ENCODE peak calls at places on chromosome 16, in four cellular contexts. G is SK-N-SH, Q is H1, V is GM12878. P is an unnamed sample.

GRCh38 chr16:67000384-67001158 is 12.2 kb downstream of the CES4A start:
- DNase-seq in G (peak), Q (no peak), V (no peak), P (no peak)

GRCh38 chr16:51164167-51164566 is 13.1 kb upstream of the SALL1 start:
- DNase-seq in G (no peak), Q (no peak), V (no peak), P (no peak)

GRCh38 chr16:57422026-57422944 is 17.7 kb downstream of the CCL17 start:
- DNase-seq in G (peak), Q (no peak), V (no peak), P (peak)

GRCh38 chr16:31875112-31875803 is 1.7 kb downstream of the ZNF267 start:
- DNase-seq in G (no peak), Q (no peak), V (no peak), P (no peak)

GRCh38 chr16:65945485-65945884 is 421.0 kb upstream of the CDH5 start:
- DNase-seq in G (no peak), Q (no peak), V (no peak), P (no peak)

GRCh38 chr16:72989203-72989991 is 58.5 kb downstream of the ZFHX3 start:
- DNase-seq in G (no peak), Q (no peak), V (no peak), P (no peak)

GRCh38 chr16:89344314-89344828 is 126.9 kb downstream of the ZNF778 start:
- DNase-seq in G (no peak), Q (no peak), V (no peak), P (no peak)

GRCh38 chr16:69311533-69312388 is 611 bp downstream of the VPS4A start:
- DNase-seq in G (peak), Q (no peak), V (no peak), P (peak)

GRCh38 chr16:66728117-66728787 is 23.2 kb downstream of the DYNC1LI2 start:
- DNase-seq in G (peak), Q (no peak), V (no peak), P (peak)

GRCh38 chr16:72468582-72468981 is 296.6 kb upstream of the PMFBP1 start:
- DNase-seq in G (no peak), Q (no peak), V (no peak), P (peak)

GRCh38 chr16:58464916-58465731 is 34.8 kb upstream of the NDRG4 start:
- DNase-seq in G (peak), Q (no peak), V (no peak), P (no peak)

GRCh38 chr16:79318137-79318899 is 282.2 kb downstream of the MAF start:
- DNase-seq in G (no peak), Q (no peak), V (no peak), P (no peak)

GRCh38 chr16:57898961-57899360 is 72.0 kb downstream of the CNGB1 start:
- DNase-seq in G (no peak), Q (no peak), V (no peak), P (no peak)

GRCh38 chr16:24610421-24610765 is 71.0 kb downstream of the RBBP6 start:
- DNase-seq in G (no peak), Q (no peak), V (no peak), P (no peak)

GRCh38 chr16:22284637-22285515 is 12.3 kb upstream of the POLR3E start:
- DNase-seq in G (no peak), Q (no peak), V (no peak), P (no peak)

GRCh38 chr16:72837846-72838661 is 209.9 kb downstream of the ZFHX3 start:
- DNase-seq in G (no peak), Q (no peak), V (no peak), P (no peak)

GRCh38 chr16:67104845-67105244 is 4.9 kb upstream of the PHAF1 start:
- DNase-seq in G (no peak), Q (no peak), V (no peak), P (no peak)

GRCh38 chr16:73703891-73704290 is 592.7 kb upstream of the PSMD7 start:
- DNase-seq in G (no peak), Q (no peak), V (no peak), P (no peak)

GRCh38 chr16:56684926-56685590 is 2.8 kb downstream of the MT1X start:
- DNase-seq in G (no peak), Q (no peak), V (no peak), P (no peak)

GRCh38 chr16:88566158-88566557 is 4.0 kb upstream of the ZC3H18 start:
- DNase-seq in G (no peak), Q (no peak), V (no peak), P (no peak)

GRCh38 chr16:67082100-67082499 is 27.6 kb upstream of the PHAF1 start:
- DNase-seq in G (no peak), Q (no peak), V (no peak), P (no peak)

GRCh38 chr16:66426112-66427035 is 721 bp upstream of the BEAN1 start:
- DNase-seq in G (peak), Q (no peak), V (no peak), P (no peak)

GRCh38 chr16:56311208-56312027 is 113.9 kb downstream of the AMFR start:
- DNase-seq in G (no peak), Q (no peak), V (no peak), P (no peak)

GRCh38 chr16:66801320-66802105 is at the start of gene TERB1:
- DNase-seq in G (peak), Q (no peak), V (no peak), P (no peak)

GRCh38 chr16:46428108-46429061 is 192.8 kb downstream of the SHCBP1 start:
- DNase-seq in G (no peak), Q (no peak), V (no peak), P (no peak)

GRCh38 chr16:56989988-56990387 is 631 bp downstream of the NLRC5 start:
- DNase-seq in G (no peak), Q (no peak), V (no peak), P (no peak)

GRCh38 chr16:67936124-67936875 is at the start of gene PSMB10:
- DNase-seq in G (peak), Q (no peak), V (no peak), P (peak)

GRCh38 chr16:79607587-79607986 is 7.0 kb upstream of the MAF start:
- DNase-seq in G (no peak), Q (no peak), V (no peak), P (no peak)

GRCh38 chr16:15034266-15035162 is 21.4 kb downstream of the NTAN1 start:
- DNase-seq in G (no peak), Q (no peak), V (no peak), P (no peak)

GRCh38 chr16:27721548-27722265 is 171.8 kb downstream of the KATNIP start:
- DNase-seq in G (peak), Q (no peak), V (no peak), P (peak)

GRCh38 chr16:27670071-27670825 is 120.3 kb downstream of the KATNIP start:
- DNase-seq in G (no peak), Q (no peak), V (no peak), P (no peak)

GRCh38 chr16:49580751-49581303 is 207.2 kb downstream of the C16orf78 start:
- DNase-seq in G (no peak), Q (no peak), V (no peak), P (no peak)

DNA sequence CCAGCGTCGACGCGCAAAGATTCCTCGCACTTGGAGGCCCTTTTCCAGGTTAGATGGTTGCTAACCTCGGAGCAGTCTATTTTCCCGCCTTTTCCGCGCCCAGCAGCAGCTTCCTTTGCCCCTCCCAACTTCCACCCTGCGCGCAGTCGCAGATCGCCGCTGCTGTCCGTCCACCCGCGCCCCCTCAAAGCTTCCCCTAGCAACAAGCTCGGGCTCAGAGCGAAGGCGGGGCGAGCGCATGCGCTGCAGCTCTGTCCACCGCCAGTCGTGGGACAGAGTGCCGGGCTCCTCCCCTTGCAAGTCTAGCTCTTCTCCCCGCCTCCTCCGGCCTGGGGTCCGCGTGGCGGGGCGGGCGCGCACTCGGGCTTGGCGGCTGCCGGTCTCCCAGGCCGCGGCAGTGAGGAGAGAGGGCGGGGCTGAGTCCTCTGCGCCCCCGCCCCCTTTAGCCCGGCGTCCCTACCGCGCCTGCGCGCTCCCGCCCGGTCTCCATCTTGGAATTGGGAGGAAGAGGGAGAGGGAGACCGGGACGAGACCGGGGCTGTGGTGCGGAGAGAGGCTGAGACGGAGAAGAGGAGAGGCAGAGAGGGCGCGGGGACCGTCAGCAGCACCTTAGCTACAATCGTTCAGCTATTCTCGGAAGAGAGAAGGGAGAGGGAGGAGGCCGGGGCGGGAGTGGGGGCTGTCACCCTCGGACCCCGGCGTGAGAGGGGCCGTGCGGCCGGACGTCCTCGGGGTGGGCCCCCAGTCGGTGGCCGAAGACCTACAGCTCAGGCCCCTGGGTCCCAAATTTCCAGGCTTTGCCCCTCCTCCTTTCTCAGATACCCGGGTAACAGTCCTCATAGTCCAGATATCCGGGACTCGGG is at the start of gene TAOK2:
- DNase-seq in G (peak), Q (peak), V (peak), P (peak)
- TF ChIP-seq EP300 in G (peak), Q (no peak), V (no peak), P (peak)

GRCh38 chr16:5025171-5025632 is 8.5 kb downstream of the NAGPA start:
- DNase-seq in G (no peak), Q (peak), V (no peak), P (no peak)
- TF ChIP-seq MAX in G (no peak), Q (no peak), V (no peak), P (no peak)

DNA sequence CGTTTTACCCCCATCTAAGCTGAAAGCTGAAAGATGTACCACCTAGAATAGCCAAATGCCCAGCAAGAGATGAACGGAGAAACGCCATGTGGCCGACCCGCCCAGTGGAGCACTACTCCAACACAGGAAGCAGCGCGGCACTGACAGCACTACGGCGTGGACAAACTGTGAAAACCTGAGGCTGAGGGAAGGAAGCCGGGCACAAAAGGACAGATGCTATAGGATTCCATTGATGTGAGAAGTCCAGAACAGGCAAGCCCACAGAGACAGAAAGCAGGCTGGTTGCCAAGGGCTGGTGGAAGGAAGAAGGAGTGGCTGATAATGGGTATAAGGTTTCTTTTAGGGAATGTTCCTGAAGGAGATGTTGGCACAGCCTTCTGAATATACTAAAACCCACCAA is 29.4 kb upstream of the SLC38A8 start:
- DNase-seq in G (no peak), Q (no peak), V (no peak), P (no peak)
- TF ChIP-seq GABPA in G (no peak), Q (no peak), V (no peak), P (no peak)

GRCh38 chr16:87303431-87303930 is 13.7 kb downstream of the C16orf95 start:
- DNase-seq in G (no peak), Q (no peak), V (no peak), P (peak)

GRCh38 chr16:87308826-87309225 is 8.4 kb downstream of the C16orf95 start:
- DNase-seq in G (no peak), Q (no peak), V (no peak), P (no peak)

GRCh38 chr16:87303962-87304521 is 13.2 kb downstream of the C16orf95 start:
- DNase-seq in G (no peak), Q (no peak), V (no peak), P (no peak)

GRCh38 chr16:87304951-87305350 is 12.2 kb downstream of the C16orf95 start:
- DNase-seq in G (no peak), Q (no peak), V (no peak), P (no peak)

GRCh38 chr16:87305505-87306391 is 11.4 kb downstream of the C16orf95 start:
- DNase-seq in G (no peak), Q (no peak), V (no peak), P (no peak)
- TF ChIP-seq EP300 in G (no peak), Q (no peak), V (no peak), P (no peak)

GRCh38 chr16:70746708-70747424 is 54.1 kb downstream of the VAC14 start:
- DNase-seq in G (no peak), Q (no peak), V (no peak), P (peak)
- TF ChIP-seq MAX in G (no peak), Q (no peak), V (no peak), P (peak)

GRCh38 chr16:2841606-2842339 is 11.7 kb downstream of the ZG16B start:
- DNase-seq in G (no peak), Q (no peak), V (no peak), P (no peak)
- TF ChIP-seq GABPA in G (no peak), Q (no peak), V (no peak), P (no peak)

GRCh38 chr16:8850279-8850885 is 18.4 kb downstream of the CARHSP1 start:
- DNase-seq in G (peak), Q (no peak), V (no peak), P (peak)
- TF ChIP-seq EP300 in G (no peak), Q (no peak), V (no peak), P (no peak)

DNA sequence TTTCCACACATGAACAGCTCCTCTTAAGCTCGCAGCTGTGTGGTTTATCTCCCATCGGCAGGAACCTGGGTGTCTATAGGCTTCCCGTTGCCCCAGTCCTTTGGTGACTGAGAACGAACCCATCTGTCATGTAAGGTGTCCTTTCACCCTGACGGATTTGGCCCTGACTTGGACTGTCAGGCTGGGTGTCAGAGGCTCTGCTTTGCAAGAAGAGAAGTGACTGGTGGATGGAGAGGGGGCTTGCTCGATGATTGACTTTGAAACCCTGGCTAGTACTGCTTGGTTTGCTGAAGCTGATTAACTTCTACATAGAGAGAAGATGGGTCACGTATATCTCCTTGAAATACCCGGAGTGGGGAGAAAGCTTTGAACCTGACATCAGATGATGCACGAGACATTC is 42.9 kb downstream of the COX4I1 start:
- DNase-seq in G (no peak), Q (no peak), V (no peak), P (no peak)
- TF ChIP-seq MAX in G (no peak), Q (no peak), V (no peak), P (no peak)

DNA sequence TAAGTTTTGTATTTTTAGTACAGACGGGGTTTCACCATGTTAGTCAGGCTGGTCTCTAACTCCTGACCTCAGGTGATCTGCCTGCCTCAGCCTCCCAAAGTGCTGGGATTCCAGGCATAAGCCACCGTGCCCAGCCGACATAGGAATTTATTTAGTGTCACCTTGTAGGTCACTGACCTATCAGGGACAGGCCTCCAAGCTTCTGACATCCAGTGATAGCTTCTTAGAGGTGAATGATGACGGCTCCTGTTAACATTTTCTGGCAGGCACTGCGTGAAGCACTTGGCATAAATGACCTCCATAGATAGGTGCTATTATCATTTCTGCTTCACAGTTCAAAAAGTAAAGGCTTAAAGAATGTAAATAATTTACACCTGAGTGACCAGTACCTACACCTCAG is 71.6 kb downstream of the RBFOX1 start:
- DNase-seq in G (no peak), Q (no peak), V (no peak), P (no peak)
- TF ChIP-seq GABPA in G (no peak), Q (no peak), V (no peak), P (no peak)

P was measured in HepG2.